ENCODE peak calls at places on chromosomes 16 and 17, in ten cellular contexts. R is CD8-positive, alpha-beta memory T cell; U is MM.1S; L is neuronal stem cell; K is substantia nigra; Z is RWPE1; B is Panc1; V is ovary; F is transverse colon; H is prostate gland. D is an unnamed sample.
A peak's percentile ranks its signal among the peaks of the same experiment; 100 is the strongest.

GRCh38 chr17:27366438-27366837 is 72.5 kb downstream of the WSB1 start:
- DNase-seq in U (no peak), L (no peak), Z (no peak), F (no peak), R (no peak), K (no peak), V (no peak), B (no peak), H (no peak), D (no peak)

GRCh38 chr17:42969006-42969581 is 4.8 kb upstream of the AARSD1 start:
- DNase-seq in L (no peak), Z (no peak), K (no peak), R (no peak), U (no peak), F (no peak), V (no peak), H (no peak), B (no peak), D (no peak)

GRCh38 chr17:29412780-29413565 is 22.8 kb downstream of the TAOK1 start:
- DNase-seq in F (no peak), R (no peak), K (no peak), H (no peak), V (no peak), U (no peak), L (no peak), B (no peak), Z (peak; percentile 36), D (no peak)

GRCh38 chr17:71546369-71546864 is 574.4 kb upstream of the SOX9 start:
- DNase-seq in R (no peak), V (no peak), Z (no peak), L (no peak), B (no peak), U (no peak), H (no peak), F (no peak), K (no peak), D (no peak)

GRCh38 chr17:56912105-56912999 is 1.5 kb downstream of the TRIM25 start:
- DNase-seq in H (no peak), K (no peak), V (peak; percentile 45), R (no peak), L (no peak), U (no peak), Z (no peak), B (no peak), F (peak; percentile 33), D (no peak)

GRCh38 chr17:2955931-2956582 is 107.3 kb downstream of the OR1D5 start:
- DNase-seq in R (no peak), U (no peak), B (no peak), K (no peak), L (no peak), Z (no peak), H (no peak), V (no peak), F (no peak), D (no peak)

GRCh38 chr17:18362509-18363020 is 785 bp downstream of the SHMT1 start:
- DNase-seq in H (peak; percentile 33), Z (peak; percentile 54), L (peak; percentile 9), B (no peak), U (peak; percentile 21), K (peak; percentile 35), F (peak; percentile 68), R (peak; percentile 5), V (peak; percentile 58), D (no peak)

GRCh38 chr16:1310832-1311200 is 1.4 kb downstream of the UBE2I start:
- DNase-seq in Z (no peak), V (no peak), B (no peak), H (no peak), F (no peak), R (no peak), L (no peak), K (no peak), U (peak; percentile 34), D (no peak)

GRCh38 chr16:81558444-81559175 is 114.0 kb downstream of the CMIP start:
- DNase-seq in K (no peak), V (no peak), F (peak; percentile 88), H (peak; percentile 89), Z (no peak), L (no peak), U (no peak), B (no peak), R (no peak), D (no peak)

GRCh38 chr17:17137731-17138585 is 68.2 kb downstream of the PLD6 start:
- DNase-seq in F (no peak), L (no peak), U (no peak), H (no peak), K (no peak), V (no peak), R (no peak), B (no peak), Z (no peak), D (no peak)

GRCh38 chr17:16916557-16916920 is 55.4 kb downstream of the TNFRSF13B start:
- DNase-seq in Z (no peak), K (no peak), F (no peak), R (no peak), V (no peak), H (no peak), L (no peak), U (no peak), B (no peak), D (peak; percentile 67)

GRCh38 chr17:67489273-67489672 is 112.2 kb downstream of the PITPNC1 start:
- DNase-seq in K (no peak), V (no peak), F (no peak), B (no peak), L (no peak), H (no peak), U (no peak), Z (no peak), R (no peak), D (no peak)

GRCh38 chr17:67487506-67487905 is 110.4 kb downstream of the PITPNC1 start:
- DNase-seq in V (no peak), L (no peak), U (no peak), H (no peak), K (no peak), R (no peak), F (no peak), B (no peak), Z (no peak), D (no peak)

GRCh38 chr17:67488161-67488560 is 111.1 kb downstream of the PITPNC1 start:
- DNase-seq in Z (no peak), U (no peak), B (no peak), V (no peak), H (no peak), R (no peak), F (no peak), K (peak; percentile 19), L (no peak), D (no peak)

GRCh38 chr17:67490471-67490870 is 113.4 kb downstream of the PITPNC1 start:
- DNase-seq in V (no peak), F (no peak), H (no peak), Z (no peak), B (no peak), U (no peak), R (no peak), L (no peak), K (no peak), D (no peak)

DNA sequence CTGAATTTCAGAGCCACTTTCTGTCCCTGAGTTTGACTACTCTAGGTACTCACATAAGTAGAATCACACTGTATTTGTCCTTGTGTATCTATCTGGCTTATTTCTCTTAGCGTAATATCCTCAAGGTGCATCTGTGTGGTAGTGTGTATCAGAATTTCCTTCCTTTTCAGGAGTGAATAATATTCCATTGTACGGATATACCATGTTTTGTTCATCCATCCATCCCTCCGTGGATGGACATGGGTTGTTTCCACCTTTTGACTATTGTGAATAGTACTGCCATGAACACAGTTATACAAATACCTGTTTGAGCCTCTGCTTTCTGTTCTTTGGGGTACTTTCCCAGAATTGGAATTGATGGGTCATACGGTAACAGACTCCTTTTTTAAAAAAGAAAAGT is 111.7 kb downstream of the PITPNC1 start:
- DNase-seq in L (no peak), V (no peak), Z (no peak), F (no peak), B (no peak), R (no peak), K (no peak), U (no peak), H (no peak), D (no peak)
- H3K27ac ChIP-seq in L (no peak overlapping the region), V (no peak overlapping the region), Z (no peak overlapping the region), F (peak overlapping the region; percentile 14), B (no peak overlapping the region), R (no peak overlapping the region), K (peak overlapping the region; percentile 36), U (no peak overlapping the region), H (no peak overlapping the region), D (peak overlapping the region; percentile 0)

GRCh38 chr16:12881182-12881581 is 20.2 kb upstream of the SHISA9 start:
- DNase-seq in R (no peak), V (no peak), Z (no peak), L (no peak), H (peak; percentile 36), F (no peak), B (no peak), K (no peak), U (no peak), D (no peak)
- H3K27ac ChIP-seq in R (no peak overlapping the region), V (no peak overlapping the region), Z (no peak overlapping the region), L (no peak overlapping the region), H (peak overlapping the region; percentile 56), F (no peak overlapping the region), B (no peak overlapping the region), K (no peak overlapping the region), U (no peak overlapping the region), D (no peak overlapping the region)

DNA sequence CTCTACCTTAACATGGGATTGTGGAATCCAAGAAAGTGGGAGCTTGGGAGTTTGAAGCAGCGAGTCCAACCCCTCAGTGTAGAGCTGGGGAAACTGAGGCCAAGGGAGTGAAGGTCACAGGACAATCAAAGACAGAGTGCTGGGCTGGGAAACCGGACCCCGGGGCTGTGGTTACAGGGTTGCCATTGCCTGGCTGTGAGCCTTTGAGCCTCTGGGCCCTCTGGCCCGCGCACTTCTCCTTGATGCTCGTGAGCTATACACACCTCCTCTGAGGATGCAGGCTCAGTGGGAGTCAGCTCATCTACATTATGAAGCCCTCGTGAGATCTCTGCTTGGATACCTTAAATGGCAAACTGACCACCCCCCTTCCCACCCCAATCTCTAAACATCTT is 2.1 kb downstream of the ABCC3 start:
- DNase-seq in F (no peak), H (no peak), B (no peak), K (no peak), Z (no peak), L (no peak), V (no peak), U (no peak), R (no peak), D (no peak)
- H3K27ac ChIP-seq in F (peak overlapping the region; percentile 92), H (no peak overlapping the region), B (peak overlapping the region; percentile 100), K (no peak overlapping the region), Z (peak overlapping the region; percentile 98), L (no peak overlapping the region), V (no peak overlapping the region), U (no peak overlapping the region), R (no peak overlapping the region), D (no peak overlapping the region)

GRCh38 chr17:81044764-81045589 is 10.0 kb downstream of the BAIAP2 start:
- DNase-seq in U (no peak), V (peak; percentile 64), R (no peak), K (no peak), L (no peak), Z (no peak), F (peak; percentile 76), H (peak; percentile 75), B (no peak), D (no peak)
- H3K27ac ChIP-seq in U (no peak overlapping the region), V (no peak overlapping the region), R (no peak overlapping the region), K (no peak overlapping the region), L (no peak overlapping the region), Z (peak overlapping the region; percentile 98), F (peak overlapping the region; percentile 66), H (peak overlapping the region; percentile 90), B (peak overlapping the region; percentile 99), D (peak overlapping the region; percentile 67)

GRCh38 chr16:56319391-56319790 is 106.0 kb downstream of the AMFR start:
- DNase-seq in H (no peak), Z (no peak), V (no peak), L (no peak), F (no peak), B (no peak), K (no peak), U (no peak), R (no peak), D (no peak)
- H3K27ac ChIP-seq in H (no peak overlapping the region), Z (no peak overlapping the region), V (no peak overlapping the region), L (no peak overlapping the region), F (no peak overlapping the region), B (no peak overlapping the region), K (peak overlapping the region; percentile 91), U (no peak overlapping the region), R (no peak overlapping the region), D (no peak overlapping the region)